ENCODE peak calls at places on chromosome 21, in eight cellular contexts. O is neural crest cell, S is HFF-Myc, E is MCF 10A, C is astrocyte, J is A549, T is esophagus squamous epithelium, V is mucosa of descending colon. A is an unnamed sample.

GRCh38 chr21:21187579-21187978 is 189.4 kb downstream of the NCAM2 start:
- DNase-seq in O (no peak), S (no peak), E (no peak), C (no peak), J (no peak), T (no peak), V (no peak), A (no peak)

GRCh38 chr21:35226302-35226701 is 177.2 kb upstream of the RUNX1 start:
- DNase-seq in O (no peak), S (no peak), E (peak), C (peak), J (no peak), T (no peak), V (no peak), A (no peak)

GRCh38 chr21:42846221-42846620 is 33.1 kb downstream of the WDR4 start:
- DNase-seq in O (no peak), S (no peak), E (no peak), C (no peak), J (no peak), T (no peak), V (peak), A (no peak)

GRCh38 chr21:26659757-26660156 is 86.7 kb upstream of the CYYR1 start:
- DNase-seq in O (no peak), S (no peak), E (no peak), C (no peak), J (no peak), T (no peak), V (no peak), A (no peak)

GRCh38 chr21:26127918-26128317 is 42.7 kb downstream of the APP start:
- DNase-seq in O (no peak), S (no peak), E (peak), C (peak), J (no peak), T (no peak), V (no peak), A (no peak)

GRCh38 chr21:23887709-23888303 is 1719.5 kb downstream of the MRPL39 start:
- DNase-seq in O (no peak), S (no peak), E (no peak), C (no peak), J (no peak), T (no peak), V (no peak), A (peak)

GRCh38 chr21:15422761-15423160 is 307.0 kb upstream of the USP25 start:
- DNase-seq in O (no peak), S (peak), E (peak), C (peak), J (no peak), T (no peak), V (no peak), A (no peak)

GRCh38 chr21:43603230-43603626 is 56.1 kb downstream of the HSF2BP start:
- DNase-seq in O (no peak), S (no peak), E (no peak), C (no peak), J (no peak), T (no peak), V (no peak), A (no peak)

GRCh38 chr21:18058731-18059398 is 185.8 kb upstream of the CHODL start:
- DNase-seq in O (no peak), S (no peak), E (no peak), C (no peak), J (no peak), T (no peak), V (no peak), A (no peak)

GRCh38 chr21:14989359-14989758 is 75.4 kb downstream of the NRIP1 start:
- DNase-seq in O (no peak), S (no peak), E (no peak), C (peak), J (no peak), T (no peak), V (no peak), A (no peak)

GRCh38 chr21:42171091-42172053 is 47.6 kb upstream of the ABCG1 start:
- DNase-seq in O (no peak), S (no peak), E (peak), C (no peak), J (peak), T (no peak), V (peak), A (peak)

GRCh38 chr21:16330340-16331319 is 600.8 kb downstream of the USP25 start:
- DNase-seq in O (peak), S (peak), E (peak), C (peak), J (peak), T (no peak), V (no peak), A (no peak)

GRCh38 chr21:15841856-15842564 is 112.2 kb downstream of the USP25 start:
- DNase-seq in O (no peak), S (peak), E (peak), C (peak), J (no peak), T (no peak), V (no peak), A (no peak)

GRCh38 chr21:21730524-21730923 is 732.3 kb downstream of the NCAM2 start:
- DNase-seq in O (no peak), S (no peak), E (no peak), C (peak), J (no peak), T (no peak), V (no peak), A (no peak)

GRCh38 chr21:43196789-43197188 is 28.0 kb downstream of the CRYAA start:
- DNase-seq in O (no peak), S (no peak), E (peak), C (no peak), J (no peak), T (no peak), V (peak), A (no peak)

GRCh38 chr21:42164818-42165217 is 54.1 kb upstream of the ABCG1 start:
- DNase-seq in O (no peak), S (no peak), E (no peak), C (no peak), J (no peak), T (no peak), V (no peak), A (no peak)

GRCh38 chr21:31233711-31234110 is 110.3 kb downstream of the TIAM1 start:
- DNase-seq in O (no peak), S (no peak), E (no peak), C (no peak), J (no peak), T (no peak), V (no peak), A (no peak)

GRCh38 chr21:16752109-16752508 is 760.7 kb upstream of the CXADR start:
- DNase-seq in O (no peak), S (no peak), E (no peak), C (no peak), J (no peak), T (no peak), V (no peak), A (no peak)

DNA sequence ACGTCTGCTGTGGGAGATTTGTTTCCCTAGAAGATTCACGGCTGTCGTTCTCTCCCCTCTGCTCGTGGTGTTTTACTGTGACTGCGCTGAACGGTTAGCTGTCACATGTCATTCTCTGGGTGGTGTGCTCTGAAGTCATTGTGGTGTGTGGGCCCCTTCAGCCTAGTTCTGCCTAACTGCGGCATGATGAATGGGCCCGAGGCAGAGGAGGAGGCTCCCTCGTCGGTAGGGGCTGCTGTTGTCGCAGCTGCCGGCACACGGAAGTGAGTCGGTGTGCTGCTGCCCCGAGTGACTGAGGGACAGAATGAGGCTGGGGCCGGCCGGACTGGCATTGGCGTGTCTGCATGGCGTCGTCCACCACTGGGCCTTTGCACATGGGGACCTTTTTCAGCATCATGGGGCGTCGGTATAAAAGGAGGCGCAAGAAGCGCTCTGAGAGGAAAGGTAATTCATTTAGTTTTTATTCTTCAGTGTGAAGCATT is 77.9 kb downstream of the ADARB1 start:
- DNase-seq in O (peak), S (no peak), E (no peak), C (peak), J (no peak), T (no peak), V (peak), A (peak)
- TF ChIP-seq CTCF in O (peak), S (no peak), E (no peak), C (peak), J (no peak), T (no peak), V (no peak), A (peak)

DNA sequence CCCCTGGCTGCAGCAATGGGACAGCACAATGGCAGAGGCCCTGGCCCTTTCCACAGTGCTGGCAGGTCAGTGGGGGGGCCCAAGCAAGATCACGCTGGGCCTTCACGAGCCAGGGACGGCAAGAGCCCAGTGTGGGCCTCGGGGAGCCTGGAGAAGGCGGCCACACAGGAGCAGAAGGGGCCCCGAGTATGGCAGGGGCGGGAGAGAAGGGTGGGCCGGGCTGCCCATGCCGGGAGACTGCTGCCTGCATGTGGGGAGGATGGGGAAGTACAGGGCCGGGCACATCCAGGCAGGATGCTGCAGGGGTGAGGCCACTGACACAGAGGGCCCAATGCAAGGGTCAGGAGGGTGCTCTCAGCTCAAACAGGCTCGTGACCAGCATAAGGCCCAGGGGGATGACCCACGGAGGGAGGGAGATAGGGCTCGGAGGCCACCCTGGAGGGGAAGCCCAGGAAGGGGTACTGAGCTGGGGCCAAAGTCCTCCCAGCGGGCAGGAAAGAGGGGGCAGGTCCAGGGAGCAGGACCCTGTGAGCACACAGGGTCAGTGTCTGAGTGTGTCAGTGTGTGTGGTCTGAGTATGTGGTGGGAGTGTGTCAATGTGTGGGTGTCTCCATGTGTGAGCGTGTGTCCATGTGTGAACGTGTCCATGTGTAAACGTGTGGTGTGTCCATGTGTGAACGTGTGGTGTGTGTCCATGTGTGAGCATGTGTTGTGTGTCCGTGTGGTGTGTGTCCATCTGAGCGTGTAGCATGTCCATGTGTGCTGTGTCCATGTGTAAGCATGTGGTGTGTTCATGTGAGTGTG is 13.1 kb downstream of the SLC19A1 start:
- DNase-seq in O (no peak), S (no peak), E (no peak), C (no peak), J (no peak), T (no peak), V (peak), A (no peak)
- TF ChIP-seq CTCF in O (no peak), S (no peak), E (no peak), C (no peak), J (no peak), T (no peak), V (no peak), A (no peak)

DNA sequence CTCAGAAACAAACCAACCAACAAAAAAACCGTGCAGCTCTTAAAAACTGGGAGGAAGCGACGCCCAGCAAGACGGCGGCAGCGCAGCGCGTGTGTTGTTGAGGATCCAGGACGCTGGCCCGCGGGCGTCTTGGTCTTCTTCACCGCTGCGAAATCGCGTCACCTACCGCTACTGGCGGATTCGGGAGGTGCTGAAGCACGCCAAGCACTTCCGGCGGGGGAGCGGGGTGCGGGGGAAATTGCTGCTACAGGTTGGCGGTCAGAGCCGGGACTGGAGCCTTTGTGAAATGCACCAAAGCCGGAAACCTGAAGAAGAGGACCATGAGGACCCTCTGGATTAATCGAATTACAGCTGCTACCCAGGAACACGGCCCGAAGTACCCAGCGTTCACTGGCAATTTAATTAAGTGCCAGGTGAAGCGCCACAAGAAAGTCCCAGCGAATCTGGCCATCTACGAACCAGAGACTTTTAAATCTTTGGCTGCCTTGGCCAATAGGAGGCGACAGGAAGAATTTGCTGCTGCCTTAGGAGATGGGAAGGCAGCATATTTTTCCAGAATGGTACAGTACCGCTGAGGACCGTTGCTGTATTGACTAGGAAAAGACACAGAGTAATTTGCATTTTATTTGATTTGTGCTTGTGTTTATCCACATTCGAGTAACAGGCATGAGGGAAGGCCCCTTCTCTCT is 11.9 kb upstream of the RIPPLY3 start:
- DNase-seq in O (no peak), S (no peak), E (no peak), C (peak), J (no peak), T (no peak), V (no peak), A (no peak)
- TF ChIP-seq CTCF in O (no peak), S (no peak), E (no peak), C (no peak), J (no peak), T (no peak), V (no peak), A (no peak)

GRCh38 chr21:19510653-19511052 is 1107.1 kb upstream of the TMPRSS15 start:
- DNase-seq in O (no peak), S (no peak), E (no peak), C (no peak), J (no peak), T (no peak), V (no peak), A (no peak)
- TF ChIP-seq CTCF in O (peak), S (no peak), E (no peak), C (no peak), J (no peak), T (no peak), V (no peak), A (no peak)

DNA sequence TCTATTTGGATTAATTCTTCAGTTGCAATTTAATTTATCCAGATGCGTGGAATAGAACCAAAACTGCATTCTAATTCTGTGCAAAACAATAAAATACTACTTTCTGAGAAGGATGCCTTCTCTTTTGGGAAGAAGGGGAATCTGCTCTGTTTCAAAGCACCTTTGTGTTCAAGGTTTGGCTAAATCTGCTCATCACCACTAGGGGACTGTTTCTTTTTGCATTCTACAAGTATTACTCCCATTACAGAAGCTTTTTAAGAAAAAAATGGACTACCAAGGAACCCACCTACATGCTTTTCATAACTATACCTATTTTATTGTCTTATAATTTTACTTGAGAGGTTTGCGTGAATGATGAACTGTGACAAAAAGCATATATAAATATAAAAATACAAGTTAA is 18.2 kb downstream of the MRPS6 start:
- DNase-seq in O (no peak), S (no peak), E (no peak), C (no peak), J (no peak), T (no peak), V (no peak), A (no peak)
- TF ChIP-seq CTCF in O (peak), S (peak), E (peak), C (peak), J (no peak), T (no peak), V (no peak), A (peak)

GRCh38 chr21:38696617-38697016 is 109.1 kb upstream of the ETS2 start:
- DNase-seq in O (no peak), S (no peak), E (no peak), C (no peak), J (no peak), T (no peak), V (no peak), A (no peak)
- TF ChIP-seq CTCF in O (no peak), S (no peak), E (no peak), C (no peak), J (no peak), T (no peak), V (no peak), A (no peak)

GRCh38 chr21:41011968-41012367 is 156.0 kb upstream of the BACE2 start:
- DNase-seq in O (no peak), S (no peak), E (no peak), C (no peak), J (no peak), T (no peak), V (no peak), A (no peak)
- TF ChIP-seq CTCF in O (no peak), S (no peak), E (no peak), C (no peak), J (no peak), T (no peak), V (no peak), A (no peak)

GRCh38 chr21:39127506-39127905 is 55.7 kb downstream of the PSMG1 start:
- DNase-seq in O (no peak), S (no peak), E (no peak), C (no peak), J (no peak), T (no peak), V (no peak), A (no peak)
- TF ChIP-seq CTCF in O (no peak), S (no peak), E (no peak), C (no peak), J (no peak), T (no peak), V (no peak), A (no peak)

DNA sequence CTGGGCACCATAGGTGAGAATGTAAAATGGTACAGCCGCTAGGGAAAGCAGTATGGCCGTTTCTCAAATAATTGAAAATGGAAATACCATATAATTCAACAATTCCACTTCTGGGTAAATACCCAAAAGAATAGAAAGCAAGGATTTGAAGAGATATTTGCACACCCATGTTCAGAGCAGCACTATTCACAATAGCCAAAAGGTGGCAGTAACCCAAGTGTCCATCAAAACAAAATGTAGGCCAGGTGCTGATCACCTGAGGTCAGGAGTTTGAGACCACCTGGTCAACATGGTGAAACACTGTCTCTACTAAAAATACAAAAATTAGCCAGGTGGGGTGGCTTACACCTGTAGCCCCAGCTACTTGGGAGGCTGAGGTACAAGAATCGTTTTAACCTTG is 62.1 kb downstream of the OLIG1 start:
- DNase-seq in O (no peak), S (no peak), E (peak), C (no peak), J (no peak), T (no peak), V (no peak), A (no peak)
- TF ChIP-seq CTCF in O (peak), S (no peak), E (peak), C (no peak), J (peak), T (peak), V (no peak), A (no peak)

A was measured in natural killer cell.